ENCODE peak calls at places on chromosomes 4 and X, in seven cellular contexts. K is effector memory CD4-positive, alpha-beta T cell; Z is right lobe of liver; P is spleen; Y is aorta; M is upper lobe of left lung; V is MM.1S. N is an unnamed sample.

GRCh38 chrX:13506574-13506973 is 62.8 kb upstream of the EGFL6 start:
- DNase-seq in K (peak; percentile 22), P (peak; percentile 75), Z (peak; percentile 27), V (peak; percentile 34), Y (no peak), M (no peak), N (no peak)

GRCh38 chrX:125952973-125953372 is 213.1 kb downstream of the DCAF12L2 start:
- DNase-seq in P (no peak), Z (no peak), K (no peak), M (no peak), V (no peak), Y (no peak), N (no peak)

GRCh38 chr4:2304321-2304876 is 42.5 kb upstream of the MXD4 start:
- DNase-seq in M (no peak), P (peak; percentile 55), Y (no peak), V (no peak), Z (no peak), K (no peak), N (no peak)

GRCh38 chr4:173763374-173763773 is 233.3 kb upstream of the HAND2 start:
- DNase-seq in M (no peak), Y (no peak), Z (no peak), K (no peak), P (no peak), V (no peak), N (no peak)

GRCh38 chrX:21926527-21927278 is 13.8 kb upstream of the SMS start:
- DNase-seq in V (peak; percentile 68), P (no peak), Z (no peak), M (no peak), Y (no peak), K (no peak), N (no peak)

GRCh38 chr4:165874072-165874798 is 1.2 kb downstream of the TLL1 start:
- DNase-seq in V (no peak), Z (no peak), Y (no peak), K (no peak), M (peak; percentile 78), P (no peak), N (no peak)

GRCh38 chr4:55604996-55605395 is 13.0 kb upstream of the PDCL2 start:
- DNase-seq in Y (no peak), M (no peak), Z (no peak), P (no peak), V (no peak), K (no peak), N (no peak)

GRCh38 chr4:118012142-118012541 is 22.1 kb upstream of the NDST3 start:
- DNase-seq in Y (no peak), M (no peak), Z (no peak), K (no peak), V (no peak), P (no peak), N (no peak)

GRCh38 chr4:3375688-3376087 is 66.1 kb upstream of the HGFAC start:
- DNase-seq in Y (no peak), V (no peak), Z (no peak), P (no peak), M (peak; percentile 42), K (no peak), N (no peak)

GRCh38 chrX:101415180-101416130 is 7.4 kb downstream of the HNRNPH2 start:
- DNase-seq in V (peak; percentile 69), P (no peak), Z (no peak), K (no peak), Y (no peak), M (no peak), N (no peak)

GRCh38 chrX:136778914-136779313 is 1.8 kb downstream of the ARHGEF6 start:
- DNase-seq in V (no peak), K (no peak), Y (no peak), P (no peak), M (no peak), Z (no peak), N (no peak)

GRCh38 chr4:1658146-1658545 is 26.0 kb downstream of the FAM53A start:
- DNase-seq in Y (no peak), K (no peak), Z (no peak), M (no peak), V (no peak), P (no peak), N (no peak)

GRCh38 chr4:73486497-73486896 is 5.0 kb downstream of the AFM start:
- DNase-seq in Y (no peak), K (no peak), P (no peak), Z (no peak), M (no peak), V (no peak), N (no peak)

GRCh38 chrX:48459483-48459882 is 10.6 kb downstream of the SLC38A5 start:
- DNase-seq in K (no peak), Z (no peak), Y (no peak), V (no peak), M (no peak), P (no peak), N (no peak)

GRCh38 chr4:16442296-16442695 is 216.0 kb upstream of the TAPT1 start:
- DNase-seq in V (no peak), P (no peak), Y (no peak), M (no peak), Z (no peak), K (no peak), N (no peak)

GRCh38 chrX:57918750-57919436 is 8.6 kb upstream of the ZXDA start:
- DNase-seq in Z (no peak), P (no peak), K (no peak), V (peak; percentile 25), Y (peak; percentile 55), M (no peak), N (no peak)

GRCh38 chr4:82402196-82402775 is 28.0 kb downstream of the HNRNPDL start:
- DNase-seq in Y (no peak), V (no peak), Z (no peak), P (no peak), M (no peak), K (no peak), N (no peak)

GRCh38 chr4:25065901-25066610 is 35.3 kb upstream of the LGI2 start:
- DNase-seq in Z (no peak), K (no peak), Y (no peak), M (no peak), V (no peak), P (no peak), N (no peak)
- H3K27me3 ChIP-seq in Z (no peaks in the 10 kb centered on the region), K (no peaks in the 10 kb centered on the region), Y (no peaks in the 10 kb centered on the region), M (no peaks in the 10 kb centered on the region), V (no peaks in the 10 kb centered on the region), P (no peaks in the 10 kb centered on the region), N (no peaks in the 10 kb centered on the region)

DNA sequence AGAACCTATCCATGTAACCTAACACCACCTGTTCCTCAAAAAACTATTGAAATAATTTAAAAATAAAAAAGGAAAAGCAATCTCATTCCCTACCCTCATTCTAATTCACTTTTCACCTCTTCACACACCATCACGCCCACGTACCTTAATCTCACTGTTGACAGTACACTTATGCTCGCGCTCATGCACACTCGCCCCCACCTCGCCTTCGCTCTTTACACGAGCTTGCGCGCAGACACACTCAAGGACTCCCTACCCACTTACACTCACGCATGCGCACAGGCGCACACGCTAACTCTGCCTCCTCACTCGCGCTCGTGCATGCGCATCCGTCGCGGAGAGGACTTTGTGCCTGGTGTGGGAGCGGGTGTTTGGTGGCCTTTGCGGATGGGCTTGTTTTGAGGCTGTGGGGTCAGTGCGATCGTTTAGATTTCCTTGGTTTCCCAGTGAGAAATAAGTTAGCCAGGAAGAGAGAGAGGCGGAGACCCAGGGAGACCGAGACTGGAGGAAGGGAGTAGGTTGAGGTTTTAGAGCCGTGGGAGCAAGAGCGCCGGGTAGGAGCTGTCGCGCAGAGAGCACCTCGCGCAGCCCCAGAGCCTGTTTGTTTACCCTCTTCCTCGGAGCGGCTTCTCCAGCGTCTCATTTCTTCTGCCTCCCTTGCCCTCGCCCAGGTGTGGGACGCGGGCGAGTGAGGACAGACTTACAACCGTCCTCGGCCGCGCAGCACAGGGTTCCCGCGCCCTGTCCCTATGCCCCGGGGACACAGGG is 8.1 kb upstream of the GSX2 start:
- DNase-seq in Z (peak; percentile 90), P (peak; percentile 93), V (peak; percentile 59), K (peak; percentile 47), Y (peak; percentile 89), M (peak; percentile 86), N (peak; percentile 68)
- H3K27me3 ChIP-seq in Z (no peaks in the 10 kb centered on the region), P (peaks cover 41% of the 10 kb centered on the region), V (peaks cover 3% of the 10 kb centered on the region), K (peaks cover 46% of the 10 kb centered on the region), Y (no peaks in the 10 kb centered on the region), M (no peaks in the 10 kb centered on the region), N (peaks cover 27% of the 10 kb centered on the region)

GRCh38 chrX:68878977-68879376 is 50.2 kb downstream of the EFNB1 start:
- DNase-seq in Y (no peak), K (no peak), P (no peak), Z (no peak), M (no peak), V (no peak), N (no peak)

GRCh38 chrX:68874076-68874475 is 45.3 kb downstream of the EFNB1 start:
- DNase-seq in V (no peak), M (no peak), P (no peak), K (no peak), Y (no peak), Z (no peak), N (no peak)

GRCh38 chrX:68880846-68881513 is 52.2 kb downstream of the EFNB1 start:
- DNase-seq in M (no peak), K (no peak), Z (no peak), V (no peak), Y (no peak), P (no peak), N (no peak)

GRCh38 chrX:68876731-68877130 is 47.9 kb downstream of the EFNB1 start:
- DNase-seq in V (no peak), Z (no peak), M (no peak), P (no peak), Y (no peak), K (no peak), N (no peak)

DNA sequence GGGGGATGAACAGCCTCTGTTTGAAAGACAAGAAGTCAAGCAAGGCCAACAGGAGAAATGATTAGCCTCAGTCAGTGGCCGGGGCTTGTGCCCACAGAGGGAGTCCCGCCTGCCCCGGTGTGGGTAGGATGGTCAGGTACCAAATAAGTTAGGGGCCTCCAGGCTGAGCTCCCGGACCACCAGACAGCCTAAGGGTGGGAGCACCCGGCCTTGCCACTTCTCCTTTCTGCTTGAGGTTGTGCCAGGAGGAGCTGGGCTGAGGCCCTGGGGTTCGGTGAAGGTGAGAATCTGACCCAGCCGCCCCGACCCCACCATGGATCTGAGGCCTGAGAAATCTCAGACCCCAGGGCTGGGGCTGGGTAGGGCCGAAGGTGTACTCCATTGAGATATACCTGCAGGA is 48.8 kb downstream of the EFNB1 start:
- DNase-seq in Z (no peak), V (no peak), K (no peak), P (no peak), M (no peak), Y (no peak), N (no peak)
- H3K27me3 ChIP-seq in Z (no peaks in the 10 kb centered on the region), V (no peaks in the 10 kb centered on the region), K (no peaks in the 10 kb centered on the region), P (no peaks in the 10 kb centered on the region), M (no peaks in the 10 kb centered on the region), Y (no peaks in the 10 kb centered on the region), N (peaks cover 17% of the 10 kb centered on the region)

GRCh38 chrX:120001787-120002186 is 58.2 kb upstream of the NKAP start:
- DNase-seq in Z (no peak), K (no peak), Y (no peak), P (no peak), M (no peak), V (no peak), N (no peak)
- H3K27me3 ChIP-seq in Z (no peaks in the 10 kb centered on the region), K (peaks cover 18% of the 10 kb centered on the region), Y (no peaks in the 10 kb centered on the region), P (peaks cover 37% of the 10 kb centered on the region), M (no peaks in the 10 kb centered on the region), V (no peaks in the 10 kb centered on the region), N (peaks cover 36% of the 10 kb centered on the region)